ENCODE peak calls at places on chromosomes 11 and 22, in four cellular contexts. One of them, this sample, is unnamed.

GRCh38 chr22:31680764-31681624 is 19.0 kb upstream of the PISD start:
- DNase-seq in H9: no peak
- DNase-seq in NCI-H69: no peak
- DNase-seq in uterus: no peak
- DNase-seq in this sample: no peak

GRCh38 chr11:14499178-14499559 is 442 bp downstream of the COPB1 start:
- DNase-seq in H9: peak; percentile 35
- DNase-seq in NCI-H69: peak; percentile 66
- DNase-seq in uterus: no peak
- DNase-seq in this sample: peak; percentile 21

GRCh38 chr22:28112130-28112529 is 193.1 kb upstream of the PITPNB start:
- DNase-seq in NCI-H69: no peak
- DNase-seq in uterus: no peak
- DNase-seq in H9: no peak
- DNase-seq in this sample: no peak

GRCh38 chr11:117919326-117920275 is 9.6 kb downstream of the TMPRSS13 start:
- DNase-seq in NCI-H69: no peak
- DNase-seq in uterus: peak; percentile 16
- DNase-seq in H9: no peak
- DNase-seq in this sample: no peak

GRCh38 chr22:44737414-44738346 is 14.7 kb upstream of the ARHGAP8 start:
- DNase-seq in uterus: no peak
- DNase-seq in H9: peak; percentile 65
- DNase-seq in NCI-H69: no peak
- DNase-seq in this sample: no peak

GRCh38 chr11:68956142-68956541 is 24.6 kb downstream of the MRGPRD start:
- DNase-seq in uterus: no peak
- DNase-seq in H9: peak; percentile 77
- DNase-seq in NCI-H69: no peak
- DNase-seq in this sample: no peak

GRCh38 chr11:2932850-2933251 is 3.6 kb upstream of the PHLDA2 start:
- DNase-seq in uterus: no peak
- DNase-seq in H9: no peak
- DNase-seq in NCI-H69: no peak
- DNase-seq in this sample: no peak

GRCh38 chr11:35111171-35112055 is 27.6 kb upstream of the CD44 start:
- DNase-seq in uterus: no peak
- DNase-seq in NCI-H69: peak; percentile 22
- DNase-seq in H9: no peak
- DNase-seq in this sample: no peak

GRCh38 chr11:47318166-47318565 is 34.3 kb downstream of the MYBPC3 start:
- DNase-seq in H9: no peak
- DNase-seq in NCI-H69: no peak
- DNase-seq in uterus: no peak
- DNase-seq in this sample: no peak

GRCh38 chr22:45455212-45455611 is 41.7 kb downstream of the RIBC2 start:
- DNase-seq in H9: no peak
- DNase-seq in NCI-H69: no peak
- DNase-seq in uterus: no peak
- DNase-seq in this sample: no peak

GRCh38 chr22:20272174-20272573 is 4.1 kb upstream of the RTN4R start:
- DNase-seq in uterus: no peak
- DNase-seq in NCI-H69: no peak
- DNase-seq in H9: no peak
- DNase-seq in this sample: no peak

GRCh38 chr11:44005956-44006355 is 41.8 kb upstream of the ACCSL start:
- DNase-seq in NCI-H69: no peak
- DNase-seq in H9: peak; percentile 7
- DNase-seq in uterus: no peak
- DNase-seq in this sample: no peak

GRCh38 chr11:76621466-76621865 is 49.1 kb downstream of the LRRC32 start:
- DNase-seq in H9: no peak
- DNase-seq in NCI-H69: no peak
- DNase-seq in uterus: no peak
- DNase-seq in this sample: no peak

GRCh38 chr11:16925495-16926065 is 88.6 kb downstream of the PLEKHA7 start:
- DNase-seq in H9: peak; percentile 83
- DNase-seq in uterus: peak; percentile 18
- DNase-seq in NCI-H69: peak; percentile 83
- DNase-seq in this sample: no peak